ENCODE peak calls at places on chromosomes 11 and 22, in ten cellular contexts. W is DND-41, F is OCI-M1, D is LHCN-M2, T is RKO, S is HFF-Myc, Z is GM23248, O is LoVo, C is AG04449, L is ACHN. V is an unnamed sample.

GRCh38 chr11:33444835-33445594 is 187.8 kb downstream of the HIPK3 start:
- DNase-seq in W (no peak), F (no peak), D (no peak), T (no peak), S (no peak), Z (peak), O (no peak), C (no peak), L (no peak), V (peak)

GRCh38 chr11:62823677-62824076 is 8.2 kb downstream of the STX5 start:
- DNase-seq in W (no peak), F (no peak), D (peak), T (no peak), S (no peak), Z (no peak), O (no peak), C (no peak), L (no peak), V (no peak)

GRCh38 chr22:45516163-45516562 is 13.5 kb downstream of the FBLN1 start:
- DNase-seq in W (no peak), F (no peak), D (no peak), T (no peak), S (no peak), Z (no peak), O (no peak), C (no peak), L (no peak), V (no peak)

GRCh38 chr22:35604671-35605457 is 12.3 kb downstream of the MB start:
- DNase-seq in W (peak), F (peak), D (no peak), T (no peak), S (no peak), Z (no peak), O (peak), C (no peak), L (no peak), V (no peak)

GRCh38 chr11:70628176-70628860 is 230.0 kb downstream of the CTTN start:
- DNase-seq in W (no peak), F (no peak), D (no peak), T (no peak), S (no peak), Z (no peak), O (no peak), C (no peak), L (no peak), V (no peak)

GRCh38 chr11:83063073-83063754 is 8.5 kb downstream of the RAB30 start:
- DNase-seq in W (no peak), F (no peak), D (peak), T (no peak), S (no peak), Z (peak), O (peak), C (peak), L (peak), V (peak)

GRCh38 chr22:44460287-44461082 is 37.5 kb downstream of the RTL6 start:
- DNase-seq in W (no peak), F (no peak), D (no peak), T (no peak), S (no peak), Z (no peak), O (no peak), C (no peak), L (no peak), V (peak)

GRCh38 chr11:72924568-72925190 is 110.5 kb downstream of the ATG16L2 start:
- DNase-seq in W (no peak), F (peak), D (peak), T (peak), S (no peak), Z (peak), O (no peak), C (no peak), L (peak), V (peak)

GRCh38 chr11:73151371-73151870 is 9.3 kb upstream of the FCHSD2 start:
- DNase-seq in W (no peak), F (no peak), D (peak), T (no peak), S (no peak), Z (no peak), O (no peak), C (no peak), L (no peak), V (no peak)

GRCh38 chr11:96102664-96103068 is 178.8 kb upstream of the MTMR2 start:
- DNase-seq in W (no peak), F (no peak), D (peak), T (no peak), S (peak), Z (peak), O (no peak), C (no peak), L (no peak), V (peak)

GRCh38 chr11:17014774-17015638 is 792 bp upstream of the PLEKHA7 start:
- DNase-seq in W (no peak), F (no peak), D (peak), T (peak), S (no peak), Z (peak), O (peak), C (no peak), L (no peak), V (peak)

GRCh38 chr11:79506124-79506523 is 65.3 kb upstream of the TENM4 start:
- DNase-seq in W (no peak), F (no peak), D (no peak), T (no peak), S (no peak), Z (no peak), O (no peak), C (no peak), L (no peak), V (no peak)

GRCh38 chr11:64007629-64008282 is 21.5 kb downstream of the OTUB1 start:
- DNase-seq in W (no peak), F (peak), D (no peak), T (no peak), S (no peak), Z (peak), O (no peak), C (no peak), L (peak), V (peak)

GRCh38 chr22:18078329-18079041 is 695 bp downstream of the PEX26 start:
- DNase-seq in W (peak), F (peak), D (peak), T (peak), S (no peak), Z (peak), O (peak), C (no peak), L (peak), V (peak)